ENCODE peak calls at places on chromosomes 2 and 18, in four cellular contexts. E is AG04450, C is OCI-LY7, Z is fibroblast of the aortic adventitia. P is an unnamed sample.
A peak's percentile ranks its signal among the peaks of the same experiment; 100 is the strongest.

GRCh38 chr18:49123431-49123830 is 172.7 kb upstream of the SMAD7 start:
- DNase-seq in E (no peak), C (no peak), Z (peak; percentile 18), P (no peak)

GRCh38 chr2:14632133-14632936 is at the start of gene LRATD1:
- DNase-seq in E (peak; percentile 38), C (no peak), Z (peak; percentile 5), P (no peak)

GRCh38 chr18:63342206-63342605 is 22.6 kb upstream of the BCL2 start:
- DNase-seq in E (no peak), C (peak; percentile 50), Z (peak; percentile 34), P (no peak)

GRCh38 chr18:48488388-48488850 is 50.4 kb upstream of the CTIF start:
- DNase-seq in E (peak; percentile 86), C (no peak), Z (peak; percentile 98), P (peak; percentile 73)

GRCh38 chr2:18479901-18480369 is 80.5 kb downstream of the RDH14 start:
- DNase-seq in E (no peak), C (no peak), Z (peak; percentile 94), P (peak; percentile 31)

GRCh38 chr2:46435353-46435752 is 44.0 kb upstream of the TMEM247 start:
- DNase-seq in E (no peak), C (peak; percentile 5), Z (no peak), P (no peak)

GRCh38 chr2:26243643-26244478 is 571 bp downstream of the HADHA start:
- DNase-seq in E (no peak), C (peak; percentile 59), Z (peak; percentile 50), P (no peak)

GRCh38 chr18:73891572-73892421 is 255.8 kb downstream of the FBXO15 start:
- DNase-seq in E (no peak), C (no peak), Z (no peak), P (no peak)

GRCh38 chr18:53937037-53937436 is 287.4 kb downstream of the MBD2 start:
- DNase-seq in E (no peak), C (no peak), Z (no peak), P (no peak)

GRCh38 chr2:151728736-151729415 is 5.4 kb downstream of the NEB start:
- DNase-seq in E (no peak), C (no peak), Z (no peak), P (no peak)
- TF ChIP-seq CTCF in E (no peak), C (no peak), Z (no peak), P (no peak)

GRCh38 chr2:196266855-196267254 is 95.5 kb upstream of the STK17B start:
- DNase-seq in E (no peak), C (no peak), Z (no peak), P (no peak)
- TF ChIP-seq CTCF in E (no peak), C (no peak), Z (no peak), P (no peak)

GRCh38 chr2:108944601-108945241 is 44.3 kb downstream of the EDAR start:
- DNase-seq in E (no peak), C (no peak), Z (no peak), P (no peak)
- TF ChIP-seq CTCF in E (peak; percentile 20), C (no peak), Z (no peak), P (no peak)

GRCh38 chr2:28663359-28663758 is 88.3 kb upstream of the PPP1CB start:
- DNase-seq in E (no peak), C (no peak), Z (peak; percentile 74), P (no peak)
- TF ChIP-seq CTCF in E (peak; percentile 64), C (no peak), Z (peak; percentile 57), P (peak; percentile 52)

GRCh38 chr2:219206442-219207253 is at the start of gene ZFAND2B:
- DNase-seq in E (peak; percentile 69), C (peak; percentile 97), Z (peak; percentile 86), P (no peak)
- TF ChIP-seq CTCF in E (no peak), C (no peak), Z (peak; percentile 23), P (no peak)

GRCh38 chr2:238839428-238839827 is 8.5 kb upstream of the TWIST2 start:
- DNase-seq in E (no peak), C (no peak), Z (no peak), P (no peak)
- TF ChIP-seq CTCF in E (no peak), C (no peak), Z (no peak), P (no peak)

DNA sequence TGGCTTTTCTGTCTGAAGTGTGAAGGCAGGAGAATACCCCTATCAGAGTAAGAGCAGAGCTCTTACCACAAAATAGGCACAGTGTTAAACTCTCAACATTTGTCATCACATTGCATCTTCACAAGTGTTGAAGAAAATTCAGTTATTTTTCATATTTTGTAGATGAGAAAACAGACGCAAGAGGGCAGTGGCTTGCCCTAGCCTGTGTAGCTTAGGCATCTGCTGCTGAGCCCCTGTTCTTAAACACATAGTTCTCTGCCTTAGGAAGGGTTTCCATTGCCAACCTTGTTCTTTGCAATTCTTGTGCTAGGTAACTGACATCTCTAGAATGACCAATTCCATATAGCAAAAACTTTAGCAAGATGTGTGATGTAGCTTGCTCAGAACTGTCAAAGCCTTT is 112.7 kb upstream of the RMDN2 start:
- DNase-seq in E (no peak), C (peak; percentile 10), Z (peak; percentile 51), P (no peak)
- TF ChIP-seq CTCF in E (no peak), C (peak; percentile 49), Z (peak; percentile 37), P (no peak)

GRCh38 chr2:86138736-86139625 is 32.9 kb downstream of the PTCD3 start:
- DNase-seq in E (no peak), C (no peak), Z (no peak), P (no peak)

GRCh38 chr2:86142737-86143257 is 36.8 kb downstream of the PTCD3 start:
- DNase-seq in E (no peak), C (no peak), Z (no peak), P (no peak)

GRCh38 chr2:86143307-86143706 is 37.3 kb downstream of the PTCD3 start:
- DNase-seq in E (no peak), C (no peak), Z (no peak), P (no peak)

GRCh38 chr2:86140969-86141392 is 34.9 kb downstream of the PTCD3 start:
- DNase-seq in E (no peak), C (no peak), Z (no peak), P (no peak)

DNA sequence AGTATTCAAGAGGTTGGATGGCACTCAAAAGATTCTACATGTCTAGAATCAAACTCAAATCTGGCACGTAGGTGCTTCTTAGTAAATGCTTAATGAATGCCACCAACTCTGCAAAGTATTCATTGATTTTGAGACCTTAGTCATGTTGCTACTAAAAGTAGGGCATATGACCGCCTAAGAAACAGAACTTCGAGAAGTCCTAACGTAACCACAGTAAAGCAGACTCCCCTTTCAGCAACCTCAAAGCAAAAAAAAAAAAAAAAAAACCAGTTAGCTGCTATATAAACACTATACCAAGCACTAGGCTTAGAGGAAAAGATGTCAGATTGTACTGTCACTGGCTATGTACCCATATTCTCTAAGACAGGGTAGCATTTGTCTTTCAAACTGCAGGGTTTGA is 33.9 kb downstream of the PTCD3 start:
- DNase-seq in E (no peak), C (no peak), Z (no peak), P (no peak)
- TF ChIP-seq CTCF in E (no peak), C (no peak), Z (no peak), P (no peak)

GRCh38 chr2:157497603-157498314 is 53.9 kb upstream of the CYTIP start:
- DNase-seq in E (no peak), C (peak; percentile 69), Z (peak; percentile 38), P (no peak)
- TF ChIP-seq CTCF in E (peak; percentile 80), C (peak; percentile 96), Z (peak; percentile 74), P (peak; percentile 68)

GRCh38 chr2:96431319-96431718 is 73.8 kb downstream of the NEURL3 start:
- DNase-seq in E (no peak), C (no peak), Z (no peak), P (no peak)
- TF ChIP-seq CTCF in E (no peak), C (no peak), Z (no peak), P (no peak)

P was measured in AG04449.